ENCODE peak calls at places on chromosomes 2 and 18, in six cellular contexts. H is tibial artery, D is thoracic aorta, B is BE2C, P is esophagus squamous epithelium, E is trophoblast cell. Y is an unnamed sample. For H3K4me1, the result is how much of the 10 kb centered on the place peaks cover.

GRCh38 chr18:44927127-44927849 is 246.6 kb downstream of the SETBP1 start:
- DNase-seq in H (no peak), D (no peak), B (no peak), P (no peak), E (no peak), Y (no peak)

GRCh38 chr18:76983184-76983583 is 149.4 kb downstream of the MBP start:
- DNase-seq in H (peak), D (peak), B (peak), P (peak), E (peak), Y (peak)

GRCh38 chr2:110837421-110838409 is 105.3 kb downstream of the ACOXL start:
- DNase-seq in H (no peak), D (no peak), B (no peak), P (no peak), E (no peak), Y (no peak)

GRCh38 chr18:25348361-25349130 is 3.4 kb downstream of the ZNF521 start:
- DNase-seq in H (no peak), D (no peak), B (no peak), P (no peak), E (no peak), Y (no peak)

GRCh38 chr2:102065675-102066252 is 74.0 kb downstream of the IL1R2 start:
- DNase-seq in H (no peak), D (no peak), B (no peak), P (no peak), E (peak), Y (no peak)

GRCh38 chr2:174673876-174674275 is 76.3 kb upstream of the WIPF1 start:
- DNase-seq in H (no peak), D (no peak), B (no peak), P (no peak), E (no peak), Y (no peak)

GRCh38 chr2:2859732-2860131 is 517.9 kb downstream of the EIPR1 start:
- DNase-seq in H (no peak), D (no peak), B (no peak), P (no peak), E (no peak), Y (no peak)

GRCh38 chr2:172038121-172038520 is 38.4 kb downstream of the METAP1D start:
- DNase-seq in H (no peak), D (no peak), B (no peak), P (no peak), E (no peak), Y (no peak)

GRCh38 chr18:55233850-55234249 is 274.6 kb upstream of the CCDC68 start:
- DNase-seq in H (no peak), D (no peak), B (no peak), P (no peak), E (no peak), Y (no peak)

GRCh38 chr2:166803314-166803986 is 84.8 kb upstream of the XIRP2 start:
- DNase-seq in H (no peak), D (no peak), B (no peak), P (no peak), E (no peak), Y (no peak)

GRCh38 chr2:157876771-157877108 is 610 bp upstream of the ACVR1 start:
- DNase-seq in H (no peak), D (no peak), B (no peak), P (no peak), E (no peak), Y (no peak)

GRCh38 chr2:44934962-44935853 is 6.3 kb upstream of the SIX3 start:
- DNase-seq in H (no peak), D (no peak), B (no peak), P (no peak), E (no peak), Y (no peak)

GRCh38 chr18:41617592-41617991 is 337.4 kb upstream of the PIK3C3 start:
- DNase-seq in H (no peak), D (no peak), B (no peak), P (no peak), E (no peak), Y (no peak)

GRCh38 chr2:126885701-126886121 is 13.0 kb upstream of the TEX51 start:
- DNase-seq in H (peak), D (no peak), B (no peak), P (no peak), E (no peak), Y (no peak)

GRCh38 chr2:222703866-222704265 is 32.4 kb downstream of the MOGAT1 start:
- DNase-seq in H (no peak), D (no peak), B (no peak), P (no peak), E (no peak), Y (no peak)

GRCh38 chr2:183269956-183270355 is 145.7 kb downstream of the NUP35 start:
- DNase-seq in H (no peak), D (no peak), B (no peak), P (no peak), E (no peak), Y (no peak)

GRCh38 chr2:96953611-96954489 is 32.5 kb downstream of the FAM178B start:
- DNase-seq in H (no peak), D (no peak), B (no peak), P (no peak), E (no peak), Y (no peak)

GRCh38 chr2:172179045-172179742 is 76.5 kb upstream of the DLX2 start:
- DNase-seq in H (no peak), D (no peak), B (no peak), P (no peak), E (no peak), Y (no peak)

GRCh38 chr2:176675557-176676256 is 406.5 kb downstream of the MTX2 start:
- DNase-seq in H (no peak), D (no peak), B (no peak), P (no peak), E (no peak), Y (no peak)

GRCh38 chr2:80938463-80938862 is 633.9 kb upstream of the LRRTM1 start:
- DNase-seq in H (no peak), D (no peak), B (no peak), P (no peak), E (no peak), Y (no peak)

GRCh38 chr18:50396005-50396404 is 21.2 kb downstream of the SKA1 start:
- DNase-seq in H (no peak), D (no peak), B (no peak), P (no peak), E (no peak), Y (no peak)

GRCh38 chr2:179454443-179455218 is 190.0 kb upstream of the SESTD1 start:
- DNase-seq in H (no peak), D (no peak), B (no peak), P (no peak), E (peak), Y (peak)

GRCh38 chr2:136235451-136236418 is 117.8 kb upstream of the CXCR4 start:
- DNase-seq in H (no peak), D (no peak), B (no peak), P (no peak), E (no peak), Y (peak)

GRCh38 chr18:28793911-28794310 is 617.0 kb upstream of the CDH2 start:
- DNase-seq in H (no peak), D (no peak), B (peak), P (no peak), E (no peak), Y (no peak)

GRCh38 chr2:161112885-161113284 is 47.3 kb upstream of the TANK start:
- DNase-seq in H (no peak), D (no peak), B (no peak), P (no peak), E (no peak), Y (no peak)

GRCh38 chr2:18219676-18220075 is 340.8 kb downstream of the RDH14 start:
- DNase-seq in H (no peak), D (no peak), B (no peak), P (no peak), E (no peak), Y (no peak)

GRCh38 chr18:6414118-6414722 is 491 bp downstream of the L3MBTL4 start:
- DNase-seq in H (peak), D (no peak), B (no peak), P (no peak), E (no peak), Y (no peak)

GRCh38 chr2:146365041-146365440 is 1479.8 kb upstream of the ACVR2A start:
- DNase-seq in H (no peak), D (no peak), B (no peak), P (no peak), E (no peak), Y (no peak)

GRCh38 chr2:95069465-95069864 is 44.0 kb downstream of the MAL start:
- DNase-seq in H (no peak), D (no peak), B (no peak), P (no peak), E (no peak), Y (no peak)

GRCh38 chr2:109356251-109357035 is 227.4 kb downstream of the SH3RF3 start:
- DNase-seq in H (no peak), D (no peak), B (no peak), P (no peak), E (no peak), Y (no peak)

GRCh38 chr2:101818531-101819451 is 121.3 kb downstream of the MAP4K4 start:
- DNase-seq in H (no peak), D (no peak), B (no peak), P (no peak), E (peak), Y (no peak)

GRCh38 chr2:23520256-23520655 is 135.3 kb downstream of the KLHL29 start:
- DNase-seq in H (no peak), D (no peak), B (no peak), P (no peak), E (no peak), Y (no peak)

GRCh38 chr2:200159829-200160781 is 146.4 kb upstream of the SPATS2L start:
- DNase-seq in H (no peak), D (no peak), B (no peak), P (no peak), E (no peak), Y (no peak)

GRCh38 chr2:200159366-200159720 is 147.2 kb upstream of the SPATS2L start:
- DNase-seq in H (no peak), D (no peak), B (no peak), P (no peak), E (no peak), Y (no peak)

GRCh38 chr2:200158586-200159365 is 147.7 kb upstream of the SPATS2L start:
- DNase-seq in H (no peak), D (no peak), B (peak), P (no peak), E (no peak), Y (no peak)

GRCh38 chr2:200165687-200166086 is 140.8 kb upstream of the SPATS2L start:
- DNase-seq in H (no peak), D (no peak), B (no peak), P (no peak), E (no peak), Y (no peak)

DNA sequence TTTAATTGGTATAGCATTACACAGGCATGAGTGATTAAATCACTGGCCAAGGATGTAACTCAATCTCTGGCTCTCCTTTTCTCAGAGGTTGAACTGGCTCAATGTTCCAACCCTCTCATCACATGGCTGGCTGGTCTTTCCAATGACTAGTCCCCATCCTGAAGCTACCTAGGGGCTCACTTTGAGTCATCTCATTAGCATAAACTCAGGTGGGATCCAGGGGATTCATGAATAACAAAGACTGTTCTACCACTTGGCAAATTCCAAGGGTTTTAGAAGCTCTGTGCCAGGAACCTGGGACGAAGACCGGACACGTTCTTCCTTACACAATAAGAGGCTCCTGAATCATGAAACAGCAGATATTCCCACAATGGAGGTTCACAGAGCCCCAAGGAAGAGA is 145.0 kb upstream of the SPATS2L start:
- DNase-seq in H (no peak), D (no peak), B (no peak), P (no peak), E (no peak), Y (no peak)
- H3K4me1 ChIP-seq in H (under half), D (under half), B (under half), P (under half), E (under half), Y (under half)

DNA sequence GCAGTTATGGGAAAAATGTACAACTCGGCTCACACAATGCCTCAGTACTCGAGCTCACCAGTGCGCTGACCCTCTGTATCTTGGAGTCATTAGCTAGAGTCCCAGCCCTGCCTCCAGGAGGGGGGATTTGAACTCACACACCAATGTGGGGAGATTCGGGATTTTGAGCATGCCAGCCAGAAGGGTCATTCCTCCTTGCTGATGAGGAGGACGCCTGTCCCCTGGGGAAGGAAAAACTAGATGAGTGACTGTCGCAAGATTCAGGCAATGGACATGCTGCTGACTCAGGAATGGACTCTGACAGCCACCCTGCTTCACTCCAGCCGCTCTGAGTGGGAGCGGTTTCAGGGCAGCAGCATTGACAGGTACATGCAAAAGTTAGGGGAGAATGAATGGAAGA is 20.6 kb downstream of the FIGN start:
- DNase-seq in H (no peak), D (no peak), B (no peak), P (no peak), E (peak), Y (no peak)
- H3K4me1 ChIP-seq in H (under half), D (under half), B (under half), P (under half), E (under half), Y (half or more)

DNA sequence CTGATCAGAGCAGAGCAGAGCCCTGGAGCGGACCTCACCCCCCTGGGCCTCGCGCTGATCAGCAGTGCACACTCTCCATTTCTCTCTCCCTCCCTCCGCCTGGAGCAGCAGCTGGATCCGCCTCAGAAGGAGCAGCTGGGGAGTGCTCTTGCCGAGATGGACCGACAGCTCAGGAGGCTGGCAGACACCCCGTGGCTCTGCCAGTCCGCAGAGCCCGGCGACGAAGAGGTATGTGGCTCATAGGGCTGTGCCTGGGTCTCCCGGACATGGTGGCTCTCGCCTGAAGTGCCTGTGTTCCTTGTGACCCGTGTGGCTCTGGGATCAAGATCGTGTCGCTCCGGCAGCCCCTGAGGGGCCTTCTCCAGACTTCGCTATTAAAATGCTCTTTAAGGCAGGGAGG is 102.5 kb downstream of the USP40 start:
- DNase-seq in H (no peak), D (no peak), B (peak), P (no peak), E (no peak), Y (no peak)
- H3K4me1 ChIP-seq in H (under half), D (under half), B (under half), P (under half), E (under half), Y (under half)

DNA sequence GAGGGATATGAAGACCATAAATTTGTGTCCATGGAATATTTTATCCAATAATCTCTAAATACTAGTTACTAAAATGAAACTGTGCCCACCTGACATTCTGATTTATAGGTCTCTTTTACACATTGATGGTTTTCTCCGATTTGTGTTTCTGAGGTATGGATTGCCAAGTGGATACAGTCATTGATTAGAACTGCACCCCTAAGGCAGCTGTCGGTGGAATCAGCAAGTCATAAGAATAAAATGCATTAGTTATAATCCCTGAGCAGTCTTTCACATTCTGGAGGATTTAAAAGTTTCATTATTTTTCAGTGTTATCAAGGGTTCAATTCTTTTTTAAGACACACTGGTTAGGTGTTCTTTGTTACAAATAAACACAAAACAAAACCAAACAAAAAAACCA is 6.0 kb downstream of the CAVIN2 start:
- DNase-seq in H (no peak), D (no peak), B (no peak), P (no peak), E (no peak), Y (no peak)
- H3K4me1 ChIP-seq in H (under half), D (under half), B (under half), P (under half), E (under half), Y (under half)

Y was measured in Panc1.